ENCODE peak calls at places on chromosome 22, in four cellular contexts. I is lower lobe of right lung, M is bronchial epithelial cell, B is adrenal gland. F is an unnamed sample.

GRCh38 chr22:36341640-36342041 is 46.1 kb downstream of the MYH9 start:
- DNase-seq in I (no peak), M (no peak), B (no peak), F (no peak)

GRCh38 chr22:50175921-50176849 is 5.7 kb downstream of the PANX2 start:
- DNase-seq in I (peak; percentile 31), M (no peak), B (no peak), F (no peak)

GRCh38 chr22:40665312-40665711 is 14.0 kb upstream of the MCHR1 start:
- DNase-seq in I (no peak), M (no peak), B (no peak), F (peak; percentile 78)

GRCh38 chr22:23293720-23294119 is 113.4 kb downstream of the BCR start:
- DNase-seq in I (no peak), M (no peak), B (no peak), F (no peak)

GRCh38 chr22:22166941-22167713 is 77.5 kb upstream of the VPREB1 start:
- DNase-seq in I (no peak), M (no peak), B (no peak), F (no peak)

GRCh38 chr22:22816766-22817410 is 70.7 kb upstream of the IGLL5 start:
- DNase-seq in I (no peak), M (no peak), B (no peak), F (no peak)

GRCh38 chr22:25347752-25348102 is 128.3 kb downstream of the CRYBB2 start:
- DNase-seq in I (no peak), M (no peak), B (no peak), F (peak; percentile 5)

GRCh38 chr22:30121988-30122387 is 41.7 kb downstream of the HORMAD2 start:
- DNase-seq in I (no peak), M (no peak), B (no peak), F (no peak)

GRCh38 chr22:23137905-23138520 is 3.8 kb downstream of the RSPH14 start:
- DNase-seq in I (no peak), M (peak; percentile 43), B (no peak), F (no peak)

GRCh38 chr22:40348025-40348658 is 1.8 kb downstream of the ADSL start:
- DNase-seq in I (no peak), M (peak; percentile 46), B (peak; percentile 81), F (peak; percentile 69)

GRCh38 chr22:49737101-49737551 is 90.5 kb downstream of the BRD1 start:
- DNase-seq in I (no peak), M (no peak), B (peak; percentile 31), F (no peak)

GRCh38 chr22:33874206-33874605 is 46.1 kb downstream of the LARGE1 start:
- DNase-seq in I (no peak), M (no peak), B (no peak), F (no peak)

GRCh38 chr22:36867695-36868094 is 6.9 kb downstream of the NCF4 start:
- DNase-seq in I (no peak), M (no peak), B (no peak), F (no peak)

GRCh38 chr22:41301085-41302015 is at the start of gene ZC3H7B:
- DNase-seq in I (peak; percentile 89), M (peak; percentile 64), B (peak; percentile 89), F (peak; percentile 74)

GRCh38 chr22:48482771-48483170 is 1344.9 kb downstream of the BRD1 start:
- DNase-seq in I (no peak), M (no peak), B (no peak), F (no peak)

GRCh38 chr22:48147831-48148230 is 1385.4 kb downstream of the TBC1D22A start:
- DNase-seq in I (no peak), M (no peak), B (no peak), F (no peak)

GRCh38 chr22:50306753-50307749 is at the start of gene PLXNB2:
- DNase-seq in I (peak; percentile 89), M (peak; percentile 40), B (peak; percentile 88), F (peak; percentile 86)

GRCh38 chr22:49786976-49787843 is 40.5 kb downstream of the BRD1 start:
- DNase-seq in I (no peak), M (no peak), B (no peak), F (no peak)

GRCh38 chr22:36340621-36341020 is 47.1 kb downstream of the MYH9 start:
- DNase-seq in I (no peak), M (no peak), B (no peak), F (no peak)

GRCh38 chr22:44680058-44680457 is 21.9 kb upstream of the PRR5 start:
- DNase-seq in I (no peak), M (no peak), B (no peak), F (no peak)

GRCh38 chr22:44676441-44677298 is 25.3 kb upstream of the PRR5 start:
- DNase-seq in I (no peak), M (no peak), B (no peak), F (no peak)

GRCh38 chr22:44678980-44679647 is 22.9 kb upstream of the PRR5 start:
- DNase-seq in I (no peak), M (no peak), B (no peak), F (no peak)

GRCh38 chr22:44678245-44678979 is 23.6 kb upstream of the PRR5 start:
- DNase-seq in I (no peak), M (no peak), B (no peak), F (no peak)

GRCh38 chr22:44677299-44678244 is 24.4 kb upstream of the PRR5 start:
- DNase-seq in I (no peak), M (no peak), B (no peak), F (no peak)
- H3K4me3 ChIP-seq in I (no peak overlapping the region), M (no peak overlapping the region), B (no peak overlapping the region), F (no peak overlapping the region)

GRCh38 chr22:42357634-42358296 is 74.4 kb downstream of the NFAM1 start:
- DNase-seq in I (peak; percentile 62), M (peak; percentile 73), B (no peak), F (no peak)
- TF ChIP-seq CTCF in I (no peak), M (no peak), B (no peak), F (no peak)

GRCh38 chr22:27796829-27797792 is 4.4 kb downstream of the MN1 start:
- DNase-seq in I (no peak), M (no peak), B (no peak), F (no peak)

GRCh38 chr22:27800250-27801131 is 1.1 kb downstream of the MN1 start:
- DNase-seq in I (no peak), M (no peak), B (no peak), F (no peak)

GRCh38 chr22:27799334-27800249 is 2.0 kb downstream of the MN1 start:
- DNase-seq in I (no peak), M (no peak), B (no peak), F (no peak)

GRCh38 chr22:27797793-27798525 is 3.6 kb downstream of the MN1 start:
- DNase-seq in I (no peak), M (no peak), B (no peak), F (no peak)

GRCh38 chr22:27798526-27799333 is 2.8 kb downstream of the MN1 start:
- DNase-seq in I (no peak), M (no peak), B (no peak), F (no peak)
- H3K4me3 ChIP-seq in I (peak overlapping the region; percentile 70), M (no peak overlapping the region), B (no peak overlapping the region), F (peak overlapping the region; percentile 17)

DNA sequence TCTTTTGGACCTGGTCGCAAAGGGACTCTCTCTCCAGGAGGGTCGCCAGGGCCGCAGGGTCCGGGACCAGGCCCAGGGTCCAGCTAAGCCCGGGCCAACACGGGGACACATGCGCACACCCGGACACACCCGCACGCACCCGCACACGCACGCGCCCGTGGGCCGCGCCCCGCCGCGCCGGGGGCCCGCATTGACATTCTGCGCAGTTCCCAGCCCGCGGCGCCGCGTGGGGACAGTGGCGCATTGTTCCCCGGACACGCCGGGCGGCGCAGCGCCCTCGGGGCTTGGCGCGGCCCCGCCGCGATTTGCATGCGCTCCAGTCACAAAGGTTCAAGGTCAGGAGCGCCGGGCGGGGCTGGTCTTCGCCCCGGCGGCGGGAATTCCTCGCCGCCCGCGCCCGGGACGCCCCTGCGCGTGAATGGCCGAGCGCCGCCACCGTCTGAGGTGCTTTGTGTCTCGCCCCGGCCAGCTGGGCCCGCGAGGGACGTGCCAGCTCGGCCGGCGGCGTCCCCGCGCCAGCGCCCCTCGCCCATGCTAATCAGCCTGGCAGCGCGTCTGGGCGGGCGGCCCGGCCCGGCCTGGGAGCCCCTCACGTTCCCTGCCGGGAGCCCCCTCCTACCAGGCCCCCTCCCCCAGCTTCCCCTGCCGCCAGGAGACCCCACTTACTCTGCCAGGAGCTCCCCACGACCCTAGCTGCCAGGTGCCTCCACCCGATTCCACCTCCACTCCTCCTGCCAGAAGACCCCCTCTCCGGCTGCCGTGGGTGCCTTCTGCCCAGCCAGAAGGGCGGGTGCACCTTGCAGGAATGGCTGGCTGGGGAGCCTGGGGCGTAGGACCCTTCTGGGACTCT is 50.5 kb upstream of the WNT7B start:
- DNase-seq in I (peak; percentile 80), M (no peak), B (peak; percentile 84), F (no peak)
- TF ChIP-seq CTCF in I (peak; percentile 39), M (no peak), B (peak; percentile 43), F (no peak)

DNA sequence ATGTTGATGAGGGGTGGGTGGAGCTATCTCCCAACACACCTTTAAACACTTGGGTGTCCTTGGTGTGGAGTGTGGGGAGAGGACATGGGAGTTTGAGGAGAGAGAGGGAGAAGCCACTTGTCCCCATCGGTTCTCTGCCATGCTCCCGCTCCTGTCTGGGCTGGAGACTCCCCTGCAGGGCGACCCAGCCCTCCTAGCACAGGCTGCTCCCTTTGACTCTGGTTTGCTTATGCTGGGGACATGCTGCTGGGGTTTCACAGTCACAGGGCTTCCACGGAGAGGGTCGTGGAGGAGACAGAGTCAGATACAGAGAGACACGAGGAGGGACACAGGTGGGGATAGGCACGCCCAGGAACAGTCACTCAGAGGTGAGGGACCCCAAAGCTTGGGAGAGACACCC is 1.6 kb downstream of the SCUBE1 start:
- DNase-seq in I (no peak), M (no peak), B (no peak), F (no peak)
- H3K4me3 ChIP-seq in I (no peak overlapping the region), M (no peak overlapping the region), B (no peak overlapping the region), F (no peak overlapping the region)

GRCh38 chr22:31148953-31149627 is 8.8 kb upstream of the PLA2G3 start:
- DNase-seq in I (peak; percentile 71), M (peak; percentile 61), B (peak; percentile 90), F (peak; percentile 74)

GRCh38 chr22:31151872-31152271 is 8.1 kb upstream of the RNF185 start:
- DNase-seq in I (no peak), M (no peak), B (no peak), F (no peak)

GRCh38 chr22:31148516-31148915 is 8.2 kb upstream of the PLA2G3 start:
- DNase-seq in I (no peak), M (no peak), B (no peak), F (no peak)

GRCh38 chr22:31153357-31153756 is 6.6 kb upstream of the RNF185 start:
- DNase-seq in I (no peak), M (no peak), B (no peak), F (no peak)

GRCh38 chr22:31150615-31151014 is 9.4 kb upstream of the RNF185 start:
- DNase-seq in I (no peak), M (no peak), B (no peak), F (no peak)
- TF ChIP-seq CTCF in I (no peak), M (peak; percentile 28), B (peak; percentile 5), F (peak; percentile 41)

F was measured in AG10803.